ENCODE peak calls at places on chromosomes 16 and 17, in ten cellular contexts. T is hepatocyte; V is astrocyte of the cerebellum; F is fibroblast of mammary gland; I is foreskin fibroblast; W is cardiac muscle cell; Z is thoracic aorta; Q is fibroblast of lung; R is neural progenitor cell; U is CD8-positive, alpha-beta T cell. B is an unnamed sample.
A peak's percentile ranks its signal among the peaks of the same experiment; 100 is the strongest.

GRCh38 chr16:73170587-73170986 is 122.7 kb upstream of the ZFHX3 start:
- DNase-seq in T (no peak), V (no peak), F (no peak), I (no peak), W (no peak), Z (no peak), Q (no peak), R (no peak), U (no peak), B (no peak)

GRCh38 chr17:76554131-76554530 is 14.3 kb downstream of the PRCD start:
- DNase-seq in T (no peak), V (no peak), F (no peak), I (peak; percentile 32), W (no peak), Z (no peak), Q (no peak), R (no peak), U (no peak), B (no peak)

GRCh38 chr17:8041249-8041928 is 2.5 kb downstream of the ALOX15B start:
- DNase-seq in T (peak; percentile 78), V (peak; percentile 35), F (peak; percentile 95), I (peak; percentile 78), W (peak; percentile 62), Z (no peak), Q (peak; percentile 53), R (peak; percentile 72), U (no peak), B (peak; percentile 77)

GRCh38 chr16:50548659-50549560 is 714 bp downstream of the NKD1 start:
- DNase-seq in T (no peak), V (no peak), F (no peak), I (peak; percentile 38), W (no peak), Z (no peak), Q (peak; percentile 3), R (peak; percentile 10), U (no peak), B (no peak)

GRCh38 chr17:76239538-76240274 is 587 bp downstream of the RNF157 start:
- DNase-seq in T (no peak), V (no peak), F (no peak), I (peak; percentile 30), W (peak; percentile 17), Z (no peak), Q (no peak), R (peak; percentile 63), U (no peak), B (no peak)

GRCh38 chr17:17840751-17841591 is 4.2 kb upstream of the SREBF1 start:
- DNase-seq in T (no peak), V (no peak), F (peak; percentile 74), I (peak; percentile 65), W (no peak), Z (no peak), Q (peak; percentile 46), R (peak; percentile 47), U (no peak), B (peak; percentile 50)

GRCh38 chr16:87851141-87851587 is 18.1 kb downstream of the SLC7A5 start:
- DNase-seq in T (no peak), V (no peak), F (no peak), I (no peak), W (no peak), Z (no peak), Q (peak; percentile 22), R (no peak), U (no peak), B (no peak)

GRCh38 chr17:36703860-36704266 is 102.5 kb downstream of the MRM1 start:
- DNase-seq in T (peak; percentile 76), V (no peak), F (peak; percentile 10), I (peak; percentile 39), W (peak; percentile 88), Z (no peak), Q (peak; percentile 29), R (peak; percentile 94), U (peak; percentile 23), B (peak; percentile 16)

GRCh38 chr17:15263206-15263579 is 1.9 kb downstream of the PMP22 start:
- DNase-seq in T (peak; percentile 77), V (peak; percentile 89), F (peak; percentile 88), I (peak; percentile 89), W (peak; percentile 51), Z (peak; percentile 81), Q (peak; percentile 91), R (peak; percentile 73), U (no peak), B (peak; percentile 90)

DNA sequence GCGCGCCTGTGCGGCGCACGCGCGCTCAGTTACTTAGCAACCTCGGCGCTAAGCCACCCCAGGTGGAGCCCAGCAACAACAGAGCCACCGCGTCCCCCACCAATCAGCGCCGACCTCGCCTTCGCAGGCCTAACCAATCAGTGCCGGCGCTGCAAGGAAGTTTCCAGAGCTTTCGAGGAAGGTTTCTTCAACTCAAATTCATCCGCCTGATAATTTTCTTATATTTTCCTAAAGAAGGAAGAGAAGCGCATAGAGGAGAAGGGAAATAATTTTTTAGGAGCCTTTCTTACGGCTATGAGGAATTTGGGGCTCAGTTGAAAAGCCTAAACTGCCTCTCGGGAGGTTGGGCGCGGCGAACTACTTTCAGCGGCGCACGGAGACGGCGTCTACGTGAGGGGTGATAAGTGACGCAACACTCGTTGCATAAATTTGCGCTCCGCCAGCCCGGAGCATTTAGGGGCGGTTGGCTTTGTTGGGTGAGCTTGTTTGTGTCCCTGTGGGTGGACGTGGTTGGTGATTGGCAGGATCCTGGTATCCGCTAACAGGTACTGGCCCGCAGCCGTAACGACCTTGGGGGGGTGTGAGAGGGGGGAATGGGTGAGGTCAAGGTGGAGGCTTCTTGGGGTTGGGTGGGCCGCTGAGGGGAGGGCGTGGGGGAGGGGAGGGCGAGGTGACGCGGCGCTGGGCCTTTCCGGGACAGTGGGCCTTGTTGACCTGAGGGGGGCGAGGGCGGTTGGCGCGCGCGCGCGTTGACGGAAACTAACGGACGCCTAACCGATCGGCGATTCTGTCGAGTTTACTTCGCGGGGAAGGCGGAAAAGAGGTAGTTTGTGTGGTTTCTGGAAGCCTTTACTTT is at the start of gene UBB:
- DNase-seq in T (peak; percentile 97), V (peak; percentile 97), F (peak; percentile 97), I (peak; percentile 99), W (peak; percentile 97), Z (peak; percentile 89), Q (peak; percentile 99), R (peak; percentile 99), U (peak; percentile 91), B (peak; percentile 99)
- TF ChIP-seq CTCF in T (no peak), V (no peak), F (no peak), I (no peak), W (no peak), Z (no peak), Q (no peak), R (peak; percentile 34), U (no peak), B (peak; percentile 16)

DNA sequence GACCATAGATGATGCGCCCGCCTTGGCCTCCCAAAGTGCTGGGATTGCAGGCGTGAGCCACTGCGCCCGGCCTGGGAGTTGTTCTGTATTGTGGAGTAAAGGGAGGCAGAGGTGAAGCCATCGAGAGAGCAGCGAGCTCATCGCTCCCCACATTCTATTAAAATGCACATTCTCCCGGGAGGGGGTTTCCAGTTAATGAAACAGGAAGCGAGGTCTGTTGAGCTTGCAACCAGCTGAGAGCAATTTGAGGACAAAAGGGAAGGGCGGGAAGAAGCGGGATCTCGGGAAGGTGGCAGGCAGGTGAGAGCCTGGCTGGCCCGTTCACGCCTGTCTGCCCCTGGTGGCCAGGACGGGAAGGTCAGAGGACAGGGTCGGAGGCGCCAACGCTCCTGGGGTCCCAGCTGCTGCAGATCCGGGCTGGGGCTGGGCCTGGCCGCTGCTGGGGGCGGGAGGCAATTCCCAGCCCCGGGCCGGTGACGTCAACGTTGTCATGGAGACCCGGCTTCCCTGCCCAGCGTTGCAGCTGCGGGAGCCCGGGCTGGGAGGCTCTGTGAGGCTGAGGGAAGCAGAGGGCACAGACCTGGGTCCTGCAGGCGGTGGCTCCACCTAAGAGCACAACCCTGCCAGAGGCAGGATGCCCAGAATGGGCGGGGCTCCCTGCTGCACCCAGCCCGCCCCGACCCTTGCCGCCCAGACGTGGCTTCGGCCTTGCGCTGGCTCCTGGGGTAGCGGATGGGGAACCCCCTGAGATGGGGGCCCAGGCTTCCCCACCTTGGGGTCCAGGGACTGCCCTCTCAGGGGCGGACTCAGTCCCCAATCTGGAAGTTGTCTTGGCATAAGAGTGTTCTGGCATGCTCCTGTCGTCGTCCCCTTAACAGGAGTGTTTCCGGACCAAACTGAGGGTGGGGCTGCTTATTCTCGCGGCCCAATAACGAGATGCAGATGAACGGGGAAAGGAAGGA is 48.7 kb upstream of the PLCG2 start:
- DNase-seq in T (peak; percentile 90), V (peak; percentile 54), F (peak; percentile 72), I (peak; percentile 85), W (peak; percentile 90), Z (peak; percentile 21), Q (peak; percentile 80), R (peak; percentile 96), U (peak; percentile 44), B (peak; percentile 88)
- H3K4me3 ChIP-seq in T (no peak overlapping the region), V (peak overlapping the region; percentile 31), F (peak overlapping the region; percentile 37), I (peak overlapping the region; percentile 51), W (no peak overlapping the region), Z (peak overlapping the region; percentile 61), Q (peak overlapping the region; percentile 49), R (peak overlapping the region; percentile 34), U (peak overlapping the region; percentile 64), B (peak overlapping the region; percentile 33)

DNA sequence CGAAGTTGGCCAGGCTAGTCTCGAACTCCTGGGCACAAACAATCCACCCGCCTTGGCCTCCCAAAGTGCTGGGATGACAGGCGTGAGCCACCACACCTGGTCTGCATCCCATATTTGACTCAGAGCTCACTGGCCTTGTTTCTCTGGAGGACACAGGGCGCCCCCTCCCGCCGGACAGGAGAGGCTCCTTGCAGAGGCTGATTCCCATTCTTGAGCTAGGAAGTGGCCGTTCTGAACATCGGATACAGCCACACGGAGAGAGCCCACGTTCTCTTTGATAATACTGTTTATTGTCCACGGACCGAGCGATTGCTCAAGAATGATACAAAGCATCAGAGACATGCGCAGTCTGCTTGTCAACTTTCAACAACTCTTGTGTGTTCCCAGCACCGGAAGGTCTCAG is 12.1 kb upstream of the USP36 start:
- DNase-seq in T (peak; percentile 29), V (no peak), F (peak; percentile 18), I (no peak), W (no peak), Z (no peak), Q (no peak), R (no peak), U (no peak), B (no peak)
- TF ChIP-seq CTCF in T (no peak), V (no peak), F (peak; percentile 8), I (no peak), W (peak; percentile 21), Z (no peak), Q (peak; percentile 28), R (peak; percentile 31), U (no peak), B (no peak)

GRCh38 chr16:85011846-85012284 is 530 bp upstream of the ZDHHC7 start:
- DNase-seq in T (no peak), V (no peak), F (no peak), I (no peak), W (no peak), Z (no peak), Q (no peak), R (no peak), U (no peak), B (no peak)
- H3K4me3 ChIP-seq in T (peak overlapping the region; percentile 93), V (peak overlapping the region; percentile 97), F (peak overlapping the region; percentile 79), I (peak overlapping the region; percentile 90), W (peak overlapping the region; percentile 80), Z (peak overlapping the region; percentile 91), Q (peak overlapping the region; percentile 99), R (peak overlapping the region; percentile 77), U (peak overlapping the region; percentile 99), B (peak overlapping the region; percentile 73)

B was measured in astrocyte of the spinal cord.